ENCODE peak calls at places on chromosomes 12 and 14, in four cellular contexts. A is tibial nerve, X is A549, H is transverse colon. P is an unnamed sample.
A peak's percentile ranks its signal among the peaks of the same experiment; 100 is the strongest.

GRCh38 chr14:44782775-44783238 is 178.9 kb downstream of the KLHL28 start:
- DNase-seq in X (no peak), A (no peak), H (no peak), P (no peak)

GRCh38 chr14:55948399-55948798 is 169.8 kb upstream of the PELI2 start:
- DNase-seq in A (no peak), H (no peak), X (no peak), P (no peak)

GRCh38 chr12:52199294-52199920 is 7.6 kb upstream of the KRT80 start:
- DNase-seq in A (no peak), X (no peak), H (no peak), P (no peak)

GRCh38 chr14:50599700-50600444 is 39.9 kb downstream of the ATL1 start:
- DNase-seq in H (no peak), A (no peak), X (peak; percentile 14), P (no peak)

GRCh38 chr12:43158126-43158525 is 393.9 kb downstream of the ADAMTS20 start:
- DNase-seq in H (no peak), X (no peak), A (no peak), P (no peak)

GRCh38 chr12:14167005-14167628 is 185.7 kb upstream of the GRIN2B start:
- DNase-seq in A (peak; percentile 62), X (peak; percentile 61), H (peak; percentile 46), P (no peak)

GRCh38 chr12:27807063-27807703 is 27.1 kb upstream of the MANSC4 start:
- DNase-seq in H (no peak), A (no peak), X (no peak), P (no peak)

GRCh38 chr12:122111070-122111750 is 32.7 kb downstream of the MLXIP start:
- DNase-seq in X (no peak), A (no peak), H (peak; percentile 71), P (no peak)

GRCh38 chr12:52074006-52074405 is 4.2 kb downstream of the ATG101 start:
- DNase-seq in H (no peak), X (no peak), A (no peak), P (no peak)

GRCh38 chr14:32620724-32621123 is 291.6 kb downstream of the AKAP6 start:
- DNase-seq in A (no peak), H (no peak), X (no peak), P (no peak)

GRCh38 chr12:18753481-18754117 is 15.7 kb downstream of the CAPZA3 start:
- DNase-seq in X (no peak), H (no peak), A (no peak), P (no peak)

GRCh38 chr14:101743701-101744100 is 17.8 kb upstream of the PPP2R5C start:
- DNase-seq in A (no peak), X (no peak), H (no peak), P (peak; percentile 40)

GRCh38 chr14:66508547-66508845 is 549 bp downstream of the GPHN start:
- DNase-seq in X (no peak), H (no peak), A (no peak), P (no peak)

GRCh38 chr12:98516184-98516873 is 939 bp downstream of the TMPO start:
- DNase-seq in H (peak; percentile 82), A (peak; percentile 67), X (peak; percentile 74), P (no peak)

GRCh38 chr12:110694330-110694891 is 5.5 kb upstream of the HVCN1 start:
- DNase-seq in A (peak; percentile 12), H (peak; percentile 39), X (no peak), P (no peak)

GRCh38 chr12:59657266-59657665 is 61.4 kb downstream of the SLC16A7 start:
- DNase-seq in A (no peak), X (no peak), H (no peak), P (no peak)

GRCh38 chr12:124847675-124848074 is 16.0 kb downstream of the SCARB1 start:
- DNase-seq in H (no peak), X (no peak), A (no peak), P (no peak)

GRCh38 chr14:73713206-73713803 is 879 bp downstream of the PNMA1 start:
- DNase-seq in X (peak; percentile 36), A (no peak), H (no peak), P (no peak)

GRCh38 chr14:64983439-64984310 is 3.0 kb upstream of the FNTB start:
- DNase-seq in X (peak; percentile 55), A (no peak), H (peak; percentile 33), P (no peak)

GRCh38 chr12:95218852-95219171 is 1.2 kb downstream of the VEZT start:
- DNase-seq in H (peak; percentile 42), X (peak; percentile 31), A (no peak), P (no peak)

GRCh38 chr12:6476496-6476895 is 6.0 kb upstream of the VAMP1 start:
- DNase-seq in H (no peak), X (no peak), A (no peak), P (no peak)

GRCh38 chr12:13486794-13487193 is 290.3 kb downstream of the EMP1 start:
- DNase-seq in A (no peak), X (no peak), H (no peak), P (no peak)

GRCh38 chr12:12582895-12583303 is 20.2 kb upstream of the DUSP16 start:
- DNase-seq in A (no peak), H (no peak), X (peak; percentile 79), P (no peak)

GRCh38 chr12:131693149-131693548 is 17.7 kb upstream of the SFSWAP start:
- DNase-seq in H (no peak), A (no peak), X (no peak), P (peak; percentile 31)

GRCh38 chr12:65511134-65511912 is 232.8 kb downstream of the MSRB3 start:
- DNase-seq in A (no peak), H (no peak), X (no peak), P (no peak)

GRCh38 chr14:25033358-25033757 is 16.6 kb downstream of the STXBP6 start:
- DNase-seq in H (no peak), A (no peak), X (no peak), P (no peak)

GRCh38 chr12:12845794-12846243 is 32.7 kb downstream of the DDX47 start:
- DNase-seq in A (no peak), X (no peak), H (no peak), P (no peak)

GRCh38 chr14:68606644-68607043 is 186.2 kb downstream of the ZFP36L1 start:
- DNase-seq in H (no peak), X (no peak), A (no peak), P (no peak)

GRCh38 chr12:18868673-18869072 is 130.8 kb downstream of the CAPZA3 start:
- DNase-seq in X (no peak), H (no peak), A (no peak), P (no peak)

GRCh38 chr14:64541261-64541970 is 875 bp downstream of the HSPA2 start:
- DNase-seq in H (peak; percentile 30), X (no peak), A (no peak), P (peak; percentile 82)

GRCh38 chr14:92534863-92535654 is 21.5 kb downstream of the RIN3 start:
- DNase-seq in H (peak; percentile 48), X (no peak), A (no peak), P (no peak)

GRCh38 chr14:60485600-60486251 is at the start of gene C14orf39:
- DNase-seq in X (no peak), H (no peak), A (no peak), P (no peak)

GRCh38 chr14:30855345-30856037 is 18.9 kb upstream of the COCH start:
- DNase-seq in A (no peak), H (no peak), X (no peak), P (no peak)

GRCh38 chr12:100154472-100155247 is 12.0 kb upstream of the BLTP3B start:
- DNase-seq in H (peak; percentile 81), X (peak; percentile 85), A (peak; percentile 70), P (peak; percentile 79)

GRCh38 chr12:51460519-51460918 is 35.9 kb downstream of the SLC4A8 start:
- DNase-seq in H (no peak), A (no peak), X (no peak), P (no peak)

GRCh38 chr14:75861161-75861621 is 120.6 kb downstream of the TGFB3 start:
- DNase-seq in X (no peak), A (no peak), H (no peak), P (no peak)
- TF ChIP-seq EP300 in X (no peak), A (no peak), H (no peak), P (no peak)

GRCh38 chr12:106224392-106224706 is 23.5 kb downstream of the CKAP4 start:
- DNase-seq in X (no peak), A (no peak), H (no peak), P (no peak)
- TF ChIP-seq CTCF in X (no peak), A (no peak), H (peak; percentile 34), P (no peak)

GRCh38 chr14:36289954-36290353 is 30.5 kb downstream of the MBIP start:
- DNase-seq in A (no peak), X (no peak), H (no peak), P (no peak)

GRCh38 chr14:36293824-36294223 is 26.6 kb downstream of the MBIP start:
- DNase-seq in A (no peak), X (no peak), H (no peak), P (no peak)

GRCh38 chr14:36284971-36285595 is 35.4 kb downstream of the MBIP start:
- DNase-seq in H (no peak), A (no peak), X (no peak), P (no peak)

DNA sequence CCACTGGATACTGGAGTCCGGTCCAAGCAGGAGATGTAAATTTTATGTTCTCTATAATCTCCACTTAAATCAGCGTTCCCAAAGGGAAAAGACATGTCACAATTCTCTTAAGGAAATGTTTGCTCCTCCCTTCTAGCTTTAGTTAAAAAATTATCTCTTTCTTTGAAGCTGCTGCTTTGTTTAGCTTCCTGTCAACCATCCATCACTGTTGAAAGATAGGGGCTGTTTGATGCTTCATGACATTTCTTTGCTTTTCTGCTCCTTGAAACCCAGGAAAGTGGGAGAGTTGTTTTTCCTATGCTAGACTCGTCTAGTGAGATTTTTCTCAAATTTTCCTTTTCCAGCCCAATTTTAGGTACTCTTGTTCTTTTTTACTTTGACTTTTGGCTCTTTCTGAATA is 31.9 kb downstream of the MBIP start:
- DNase-seq in H (no peak), A (no peak), X (no peak), P (no peak)
- TF ChIP-seq EP300 in H (no peak), A (no peak), X (no peak), P (no peak)

DNA sequence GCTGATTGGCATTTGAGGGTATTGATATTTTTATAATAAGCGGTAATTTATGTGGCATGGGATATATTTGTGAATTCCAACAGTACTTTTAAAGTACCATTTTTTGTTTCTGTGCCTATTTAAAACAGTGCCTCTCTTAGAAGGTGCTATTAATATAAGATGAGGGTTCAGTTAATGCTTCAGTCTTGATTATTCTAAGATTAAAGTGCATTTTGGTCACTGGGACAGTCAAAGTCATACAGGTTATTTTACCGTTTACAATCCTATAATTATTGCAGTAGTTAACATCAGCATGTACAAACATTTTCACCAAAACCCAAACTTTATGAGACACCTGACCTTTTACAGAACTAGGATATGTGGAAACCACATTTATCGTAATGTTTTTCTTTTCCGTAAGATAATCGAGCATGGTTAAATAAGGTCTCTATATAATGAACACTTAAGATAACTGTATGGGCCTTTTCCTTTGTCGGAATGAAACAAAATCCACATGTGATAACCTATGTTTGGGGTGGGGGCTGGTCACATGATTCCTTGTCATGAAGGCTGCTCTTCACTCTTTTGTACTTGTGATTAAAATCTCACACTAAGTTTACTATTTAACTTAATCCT is 37.7 kb upstream of the DNM1L start:
- DNase-seq in X (no peak), A (no peak), H (no peak), P (no peak)
- TF ChIP-seq CTCF in X (no peak), A (no peak), H (no peak), P (no peak)

DNA sequence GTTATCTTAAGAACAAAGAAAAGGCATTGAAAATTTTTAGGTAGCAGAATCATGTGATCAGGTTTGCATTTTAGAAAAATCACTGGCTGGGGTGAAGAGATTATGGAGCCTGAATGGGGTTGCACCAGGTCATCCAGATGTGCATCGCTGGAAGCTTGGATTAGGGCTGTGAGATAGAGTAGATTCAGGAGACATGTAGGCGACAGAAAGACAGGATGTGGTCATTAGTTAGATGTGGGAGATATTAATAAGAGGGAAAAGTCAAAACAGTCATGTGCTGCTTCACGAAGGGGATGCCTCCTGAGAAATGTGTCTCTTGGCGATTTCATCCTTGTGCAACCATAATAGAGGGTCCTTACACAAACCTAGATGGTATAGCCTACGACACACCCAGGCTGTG is 25.1 kb downstream of the TEAD4 start:
- DNase-seq in X (no peak), A (no peak), H (no peak), P (no peak)
- TF ChIP-seq EP300 in X (no peak), A (no peak), H (no peak), P (no peak)

P was measured in suprapubic skin.